ENCODE peak calls at places on chromosomes 12 and 14, in six cellular contexts. One of them, this sample, is unnamed.

GRCh38 chr14:51328089-51328941 is 88.3 kb downstream of the TMX1 start:
- DNase-seq in H1: no peak
- DNase-seq in H9: no peak
- DNase-seq in mesenchymal stem cell: peak
- DNase-seq in neuronal stem cell: no peak
- DNase-seq in IMR-90: peak
- DNase-seq in this sample: peak

GRCh38 chr14:36510078-36510799 is 9.8 kb downstream of the NKX2-1 start:
- DNase-seq in H9: peak
- DNase-seq in H1: no peak
- DNase-seq in IMR-90: no peak
- DNase-seq in mesenchymal stem cell: no peak
- DNase-seq in neuronal stem cell: no peak
- DNase-seq in this sample: peak

GRCh38 chr12:114735680-114736374 is 51.9 kb upstream of the TBX3 start:
- DNase-seq in IMR-90: no peak
- DNase-seq in mesenchymal stem cell: no peak
- DNase-seq in H9: peak
- DNase-seq in H1: no peak
- DNase-seq in neuronal stem cell: no peak
- DNase-seq in this sample: no peak

GRCh38 chr12:120131116-120131515 is 14.6 kb upstream of the RAB35 start:
- DNase-seq in H1: no peak
- DNase-seq in mesenchymal stem cell: no peak
- DNase-seq in IMR-90: no peak
- DNase-seq in neuronal stem cell: no peak
- DNase-seq in H9: no peak
- DNase-seq in this sample: no peak

GRCh38 chr12:58395470-58395869 is 454.1 kb downstream of the ATP23 start:
- DNase-seq in neuronal stem cell: no peak
- DNase-seq in mesenchymal stem cell: no peak
- DNase-seq in IMR-90: peak
- DNase-seq in H1: no peak
- DNase-seq in H9: no peak
- DNase-seq in this sample: no peak

GRCh38 chr12:107847430-107847829 is 72.9 kb downstream of the ASCL4 start:
- DNase-seq in neuronal stem cell: no peak
- DNase-seq in IMR-90: no peak
- DNase-seq in H9: no peak
- DNase-seq in H1: no peak
- DNase-seq in mesenchymal stem cell: no peak
- DNase-seq in this sample: no peak

GRCh38 chr12:57609091-57609780 is 2.0 kb upstream of the ARHGEF25 start:
- DNase-seq in IMR-90: no peak
- DNase-seq in H1: no peak
- DNase-seq in neuronal stem cell: no peak
- DNase-seq in mesenchymal stem cell: no peak
- DNase-seq in H9: peak
- DNase-seq in this sample: peak

GRCh38 chr12:120851444-120851843 is 52.7 kb downstream of the SPPL3 start:
- DNase-seq in neuronal stem cell: no peak
- DNase-seq in H1: no peak
- DNase-seq in mesenchymal stem cell: no peak
- DNase-seq in H9: no peak
- DNase-seq in IMR-90: no peak
- DNase-seq in this sample: no peak

GRCh38 chr14:70665448-70666363 is 24.0 kb downstream of the TTC9 start:
- DNase-seq in H9: no peak
- DNase-seq in neuronal stem cell: no peak
- DNase-seq in mesenchymal stem cell: no peak
- DNase-seq in H1: no peak
- DNase-seq in IMR-90: no peak
- DNase-seq in this sample: peak

GRCh38 chr12:84874125-84874824 is 38.3 kb downstream of the SLC6A15 start:
- DNase-seq in H9: no peak
- DNase-seq in IMR-90: peak
- DNase-seq in neuronal stem cell: peak
- DNase-seq in mesenchymal stem cell: peak
- DNase-seq in H1: no peak
- DNase-seq in this sample: peak

GRCh38 chr12:1013618-1014489 is 22.8 kb downstream of the ERC1 start:
- DNase-seq in neuronal stem cell: no peak
- DNase-seq in H1: no peak
- DNase-seq in mesenchymal stem cell: peak
- DNase-seq in IMR-90: peak
- DNase-seq in H9: no peak
- DNase-seq in this sample: peak

GRCh38 chr14:39177168-39177545 is 2.1 kb downstream of the PNN start:
- DNase-seq in neuronal stem cell: no peak
- DNase-seq in mesenchymal stem cell: no peak
- DNase-seq in H9: no peak
- DNase-seq in IMR-90: no peak
- DNase-seq in H1: no peak
- DNase-seq in this sample: no peak

GRCh38 chr12:109232731-109233130 is 76.4 kb downstream of the FOXN4 start:
- DNase-seq in mesenchymal stem cell: no peak
- DNase-seq in neuronal stem cell: no peak
- DNase-seq in IMR-90: no peak
- DNase-seq in H9: no peak
- DNase-seq in H1: no peak
- DNase-seq in this sample: no peak

GRCh38 chr14:61462566-61463195 is 141.3 kb downstream of the PRKCH start:
- DNase-seq in IMR-90: peak
- DNase-seq in mesenchymal stem cell: peak
- DNase-seq in H9: no peak
- DNase-seq in neuronal stem cell: no peak
- DNase-seq in H1: no peak
- DNase-seq in this sample: no peak

GRCh38 chr14:50342211-50343080 is 30.3 kb downstream of the DMAC2L start:
- DNase-seq in mesenchymal stem cell: peak
- DNase-seq in neuronal stem cell: no peak
- DNase-seq in H1: no peak
- DNase-seq in IMR-90: peak
- DNase-seq in H9: peak
- DNase-seq in this sample: peak

GRCh38 chr14:59254146-59254910 is 65.9 kb downstream of the DAAM1 start:
- DNase-seq in H9: no peak
- DNase-seq in IMR-90: peak
- DNase-seq in mesenchymal stem cell: peak
- DNase-seq in neuronal stem cell: no peak
- DNase-seq in H1: no peak
- DNase-seq in this sample: peak

GRCh38 chr14:58066115-58066514 is 85.9 kb downstream of the ARMH4 start:
- DNase-seq in H9: no peak
- DNase-seq in H1: no peak
- DNase-seq in neuronal stem cell: no peak
- DNase-seq in IMR-90: no peak
- DNase-seq in mesenchymal stem cell: no peak
- DNase-seq in this sample: no peak

GRCh38 chr14:98826618-98827017 is 445.4 kb downstream of the BCL11B start:
- DNase-seq in neuronal stem cell: no peak
- DNase-seq in IMR-90: no peak
- DNase-seq in H9: no peak
- DNase-seq in H1: no peak
- DNase-seq in mesenchymal stem cell: no peak
- DNase-seq in this sample: no peak

GRCh38 chr12:106693421-106693820 is 81.1 kb upstream of the RIC8B start:
- DNase-seq in H9: no peak
- DNase-seq in mesenchymal stem cell: no peak
- DNase-seq in H1: no peak
- DNase-seq in IMR-90: no peak
- DNase-seq in neuronal stem cell: no peak
- DNase-seq in this sample: no peak

GRCh38 chr12:101963703-101964102 is 86.3 kb downstream of the DRAM1 start:
- DNase-seq in neuronal stem cell: no peak
- DNase-seq in IMR-90: no peak
- DNase-seq in H1: no peak
- DNase-seq in H9: no peak
- DNase-seq in mesenchymal stem cell: no peak
- DNase-seq in this sample: no peak

GRCh38 chr14:21543426-21544350 is 17.5 kb upstream of the SALL2 start:
- DNase-seq in H9: peak
- DNase-seq in IMR-90: no peak
- DNase-seq in mesenchymal stem cell: no peak
- DNase-seq in H1: no peak
- DNase-seq in neuronal stem cell: no peak
- DNase-seq in this sample: peak

GRCh38 chr14:83309211-83309610 is 1775.6 kb upstream of the SEL1L start:
- DNase-seq in H1: no peak
- DNase-seq in IMR-90: no peak
- DNase-seq in H9: no peak
- DNase-seq in mesenchymal stem cell: no peak
- DNase-seq in neuronal stem cell: no peak
- DNase-seq in this sample: peak

GRCh38 chr12:104698871-104699270 is 242.1 kb downstream of the CHST11 start:
- DNase-seq in neuronal stem cell: no peak
- DNase-seq in H1: no peak
- DNase-seq in IMR-90: peak
- DNase-seq in H9: no peak
- DNase-seq in mesenchymal stem cell: no peak
- DNase-seq in this sample: no peak

GRCh38 chr14:81728447-81728846 is 194.8 kb upstream of the SEL1L start:
- DNase-seq in H9: no peak
- DNase-seq in H1: no peak
- DNase-seq in neuronal stem cell: no peak
- DNase-seq in IMR-90: no peak
- DNase-seq in mesenchymal stem cell: no peak
- DNase-seq in this sample: no peak
- H2BK15ac ChIP-seq in H9: no peak
- H2BK15ac ChIP-seq in H1: no peak
- H2BK15ac ChIP-seq in neuronal stem cell: no peak
- H2BK15ac ChIP-seq in IMR-90: no peak
- H2BK15ac ChIP-seq in mesenchymal stem cell: no peak
- H2BK15ac ChIP-seq in this sample: no peak

DNA sequence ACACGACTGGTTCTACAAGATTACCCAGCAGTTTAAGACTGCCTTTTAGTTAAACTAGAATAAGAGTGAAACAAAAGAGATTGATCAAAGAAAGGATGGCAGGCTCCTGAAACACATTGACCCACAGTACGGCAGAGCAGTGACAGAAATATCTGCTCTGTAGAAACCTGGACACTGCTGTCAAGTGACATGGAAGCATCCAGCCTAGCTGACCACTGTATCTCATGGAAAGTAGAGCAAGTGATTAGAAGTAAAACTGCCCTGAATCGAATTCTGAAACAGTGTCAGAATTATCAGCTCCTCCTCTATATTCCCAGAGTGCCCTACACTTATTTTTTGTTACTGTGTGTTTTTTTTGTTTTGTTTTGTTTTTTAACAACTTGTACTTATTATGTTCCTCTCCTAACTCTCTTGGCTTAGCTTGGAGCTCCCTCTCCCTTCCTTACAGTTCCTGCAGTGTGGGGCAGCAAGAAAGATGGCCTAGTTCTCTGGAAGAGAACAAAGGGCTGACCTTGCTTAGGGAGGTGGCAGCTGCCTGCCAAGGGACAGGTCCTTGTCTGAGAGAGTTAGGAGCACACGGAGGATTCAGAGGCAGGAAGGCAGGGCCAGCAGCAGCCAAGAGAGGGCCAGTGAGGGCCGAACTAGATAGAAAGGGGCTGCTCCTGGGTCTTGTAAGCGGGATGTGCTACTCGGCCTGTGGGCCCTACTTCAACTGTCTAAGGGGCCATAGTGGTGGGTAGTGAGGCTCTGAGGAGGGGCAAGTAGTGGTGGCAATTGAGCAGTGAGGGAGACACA is 97.2 kb downstream of the PTPRR start:
- DNase-seq in H1: no peak
- DNase-seq in IMR-90: no peak
- DNase-seq in neuronal stem cell: no peak
- DNase-seq in mesenchymal stem cell: no peak
- DNase-seq in H9: peak
- DNase-seq in this sample: peak
- H4K8ac ChIP-seq in H1: no peak
- H4K8ac ChIP-seq in IMR-90: no peak
- H4K8ac ChIP-seq in neuronal stem cell: no peak
- H4K8ac ChIP-seq in mesenchymal stem cell: no peak
- H4K8ac ChIP-seq in H9: no peak
- H4K8ac ChIP-seq in this sample: no peak

GRCh38 chr12:95837240-95838038 is 21.3 kb upstream of the SNRPF start:
- DNase-seq in neuronal stem cell: no peak
- DNase-seq in H9: no peak
- DNase-seq in H1: no peak
- DNase-seq in mesenchymal stem cell: no peak
- DNase-seq in IMR-90: no peak
- DNase-seq in this sample: no peak

GRCh38 chr12:95838125-95838524 is 20.6 kb upstream of the SNRPF start:
- DNase-seq in mesenchymal stem cell: no peak
- DNase-seq in IMR-90: peak
- DNase-seq in H9: no peak
- DNase-seq in H1: no peak
- DNase-seq in neuronal stem cell: no peak
- DNase-seq in this sample: no peak

GRCh38 chr12:95836630-95837239 is 22.0 kb upstream of the SNRPF start:
- DNase-seq in neuronal stem cell: no peak
- DNase-seq in H9: no peak
- DNase-seq in IMR-90: peak
- DNase-seq in H1: no peak
- DNase-seq in mesenchymal stem cell: no peak
- DNase-seq in this sample: no peak

GRCh38 chr12:95836185-95836609 is 22.6 kb upstream of the SNRPF start:
- DNase-seq in H9: no peak
- DNase-seq in IMR-90: peak
- DNase-seq in neuronal stem cell: no peak
- DNase-seq in mesenchymal stem cell: no peak
- DNase-seq in H1: no peak
- DNase-seq in this sample: no peak

DNA sequence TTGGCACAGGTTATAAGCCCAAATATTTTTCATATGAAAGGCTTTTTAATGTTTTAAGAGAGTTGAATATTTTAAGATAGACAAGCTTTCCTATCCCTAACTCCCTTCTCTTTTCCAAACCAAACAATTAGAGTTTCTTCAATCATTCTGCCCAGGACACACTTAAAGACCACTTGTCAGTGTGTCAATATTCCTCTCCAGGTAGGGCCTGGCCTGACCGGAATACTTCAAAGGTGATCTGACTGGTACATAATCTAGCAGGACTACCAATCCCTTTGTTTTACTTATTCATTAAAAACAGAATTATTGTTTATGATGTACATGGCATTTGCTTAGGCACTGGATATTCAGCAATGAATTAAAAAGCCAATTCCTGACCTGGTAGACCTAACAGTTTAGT is 24.2 kb upstream of the SNRPF start:
- DNase-seq in IMR-90: no peak
- DNase-seq in H1: no peak
- DNase-seq in H9: no peak
- DNase-seq in mesenchymal stem cell: no peak
- DNase-seq in neuronal stem cell: no peak
- DNase-seq in this sample: no peak
- H2BK15ac ChIP-seq in IMR-90: no peak
- H2BK15ac ChIP-seq in H1: no peak
- H2BK15ac ChIP-seq in H9: no peak
- H2BK15ac ChIP-seq in mesenchymal stem cell: no peak
- H2BK15ac ChIP-seq in neuronal stem cell: no peak
- H2BK15ac ChIP-seq in this sample: no peak

DNA sequence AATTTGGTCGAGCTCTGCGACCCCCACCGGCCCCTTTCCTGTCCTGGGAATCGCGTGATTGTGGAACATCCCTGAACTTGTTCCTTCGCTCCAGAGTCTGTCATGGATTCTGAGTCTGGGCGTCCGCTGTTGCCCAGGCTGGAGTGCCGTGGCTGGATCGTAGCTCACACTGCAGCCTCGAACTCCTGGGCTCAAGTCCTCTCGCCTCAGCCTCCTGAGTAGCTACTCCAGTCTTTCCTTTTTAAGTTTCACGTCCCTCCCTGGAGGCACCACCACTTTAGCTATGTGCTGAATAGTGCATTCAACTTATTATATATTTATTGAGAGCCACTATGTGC is 698 bp downstream of the ACOT6 start:
- DNase-seq in neuronal stem cell: no peak
- DNase-seq in IMR-90: no peak
- DNase-seq in H1: no peak
- DNase-seq in mesenchymal stem cell: no peak
- DNase-seq in H9: no peak
- DNase-seq in this sample: no peak
- H4K8ac ChIP-seq in neuronal stem cell: no peak
- H4K8ac ChIP-seq in IMR-90: peak
- H4K8ac ChIP-seq in H1: peak
- H4K8ac ChIP-seq in mesenchymal stem cell: peak
- H4K8ac ChIP-seq in H9: no peak
- H4K8ac ChIP-seq in this sample: no peak